ENCODE peak calls at places on chromosomes 2 and 18, in four cellular contexts. N is fibroblast of lung, X is tibial artery, L is astrocyte of the cerebellum. E is an unnamed sample.

GRCh38 chr2:142914507-142915313 is 37.2 kb downstream of the KYNU start:
- DNase-seq in N (no peak), L (no peak), X (no peak), E (no peak)

GRCh38 chr2:219308142-219309093 is 783 bp downstream of the PTPRN start:
- DNase-seq in L (no peak), N (peak; percentile 67), X (no peak), E (no peak)

GRCh38 chr2:118848381-118849225 is 1.2 kb upstream of the EN1 start:
- DNase-seq in X (no peak), L (no peak), N (no peak), E (no peak)

GRCh38 chr18:68803371-68803770 is 5.5 kb downstream of the CCDC102B start:
- DNase-seq in X (peak; percentile 77), L (peak; percentile 69), N (peak; percentile 90), E (peak; percentile 95)

GRCh38 chr2:30068067-30068466 is 78.7 kb upstream of the YPEL5 start:
- DNase-seq in X (no peak), N (no peak), L (no peak), E (no peak)

GRCh38 chr2:231780123-231780908 is 766 bp downstream of the PDE6D start:
- DNase-seq in X (no peak), N (peak; percentile 40), L (no peak), E (no peak)

GRCh38 chr18:10718809-10719208 is 193.0 kb downstream of the NAPG start:
- DNase-seq in X (no peak), L (no peak), N (no peak), E (no peak)

GRCh38 chr2:152646775-152647174 is 70.5 kb downstream of the PRPF40A start:
- DNase-seq in X (no peak), N (peak; percentile 97), L (peak; percentile 34), E (peak; percentile 92)

GRCh38 chr2:143357956-143358355 is 228.7 kb downstream of the ARHGAP15 start:
- DNase-seq in N (no peak), X (no peak), L (no peak), E (no peak)

GRCh38 chr18:57771626-57772025 is 31.5 kb downstream of the ATP8B1 start:
- DNase-seq in L (no peak), X (no peak), N (no peak), E (no peak)

GRCh38 chr2:143294068-143294467 is 164.8 kb downstream of the ARHGAP15 start:
- DNase-seq in L (no peak), N (no peak), X (no peak), E (no peak)

GRCh38 chr18:79924814-79925655 is 26.4 kb downstream of the SLC66A2 start:
- DNase-seq in L (no peak), N (no peak), X (peak; percentile 12), E (no peak)

GRCh38 chr2:68784191-68784590 is 49.6 kb downstream of the ARHGAP25 start:
- DNase-seq in L (no peak), X (no peak), N (no peak), E (no peak)

GRCh38 chr2:79373359-79374115 is 139.3 kb upstream of the CTNNA2 start:
- DNase-seq in X (no peak), N (peak; percentile 1), L (no peak), E (no peak)

GRCh38 chr2:206031162-206031784 is 54.7 kb downstream of the INO80D start:
- DNase-seq in X (no peak), L (no peak), N (peak; percentile 67), E (no peak)

GRCh38 chr2:9057939-9058761 is 54.7 kb upstream of the MBOAT2 start:
- DNase-seq in L (peak; percentile 15), X (no peak), N (peak; percentile 91), E (no peak)

GRCh38 chr2:109648041-109648527 is 33.9 kb downstream of the SOWAHC start:
- DNase-seq in N (peak; percentile 52), X (peak; percentile 38), L (no peak), E (no peak)

GRCh38 chr18:45689386-45689785 is 34.6 kb upstream of the SLC14A1 start:
- DNase-seq in L (no peak), X (no peak), N (no peak), E (no peak)

GRCh38 chr2:42421157-42421485 is 60.1 kb upstream of the COX7A2L start:
- DNase-seq in X (no peak), L (no peak), N (no peak), E (no peak)

GRCh38 chr2:1975060-1975459 is 230.7 kb upstream of the PXDN start:
- DNase-seq in L (no peak), X (no peak), N (peak; percentile 21), E (no peak)

GRCh38 chr2:37561615-37562569 is 109.5 kb downstream of the CDC42EP3 start:
- DNase-seq in X (no peak), N (peak; percentile 98), L (peak; percentile 79), E (no peak)

GRCh38 chr18:23356915-23357421 is 96.1 kb upstream of the RIOK3 start:
- DNase-seq in N (peak; percentile 93), L (peak; percentile 83), X (no peak), E (peak; percentile 73)

GRCh38 chr18:48639772-48640432 is 101.1 kb downstream of the CTIF start:
- DNase-seq in N (no peak), L (no peak), X (no peak), E (no peak)

GRCh38 chr2:219469186-219469724 is 29.4 kb upstream of the GMPPA start:
- DNase-seq in X (no peak), N (peak; percentile 81), L (no peak), E (no peak)

GRCh38 chr18:9735879-9736278 is 27.8 kb downstream of the RAB31 start:
- DNase-seq in L (no peak), X (no peak), N (no peak), E (no peak)

GRCh38 chr2:177225965-177226360 is 13.4 kb downstream of the HNRNPA3 start:
- DNase-seq in N (no peak), X (no peak), L (no peak), E (no peak)

GRCh38 chr2:233934524-233934923 is 17.4 kb downstream of the TRPM8 start:
- DNase-seq in L (no peak), X (no peak), N (no peak), E (peak; percentile 26)

GRCh38 chr2:233925402-233925801 is 8.2 kb downstream of the TRPM8 start:
- DNase-seq in X (no peak), N (no peak), L (no peak), E (no peak)

GRCh38 chr2:233928594-233929351 is 11.6 kb downstream of the TRPM8 start:
- DNase-seq in N (no peak), L (no peak), X (no peak), E (no peak)

GRCh38 chr2:233926806-233927205 is 9.6 kb downstream of the TRPM8 start:
- DNase-seq in N (peak; percentile 40), L (no peak), X (no peak), E (no peak)

GRCh38 chr2:233929352-233929843 is 12.2 kb downstream of the TRPM8 start:
- DNase-seq in N (no peak), L (no peak), X (no peak), E (no peak)
- TF ChIP-seq CTCF in N (no peak), L (no peak), X (no peak), E (no peak)

DNA sequence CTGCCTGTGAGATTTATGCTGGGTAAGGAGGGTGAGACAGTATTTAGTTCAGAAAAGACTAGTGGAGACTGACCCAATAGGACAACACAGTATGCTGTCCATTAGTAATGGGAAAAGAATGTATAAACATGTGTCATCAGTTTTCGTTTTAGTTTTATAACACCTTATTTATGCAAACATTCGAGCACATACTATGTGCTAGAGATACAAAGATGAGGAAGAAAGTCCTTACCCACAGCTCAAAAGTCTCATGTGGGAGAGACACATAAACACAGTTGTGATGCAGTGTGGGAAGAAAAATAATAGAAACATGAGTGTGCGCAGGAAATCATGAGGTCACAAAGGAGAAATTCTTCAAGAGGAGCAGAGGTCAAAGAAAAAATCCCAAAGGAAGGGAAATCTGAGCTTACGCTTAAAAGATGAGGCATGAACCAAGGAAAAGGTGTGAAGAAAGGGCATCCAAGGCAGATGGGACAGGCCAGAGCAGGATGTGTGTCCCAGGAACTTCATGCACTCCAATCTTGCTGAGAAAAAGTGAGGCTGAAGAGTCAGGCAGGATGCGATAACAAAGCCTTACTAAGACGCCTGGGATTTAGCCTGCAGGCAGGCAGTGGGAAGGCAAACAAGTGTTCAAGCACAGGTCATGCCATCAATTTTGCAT is 8.1 kb downstream of the METTL21A start:
- DNase-seq in N (peak; percentile 89), L (no peak), X (no peak), E (peak; percentile 93)
- H3K4me3 ChIP-seq in N (no peak overlapping the region), L (no peak overlapping the region), X (no peak overlapping the region), E (no peak overlapping the region)

GRCh38 chr2:33084433-33084832 is 137.7 kb downstream of the LTBP1 start:
- DNase-seq in N (no peak), L (no peak), X (no peak), E (no peak)

GRCh38 chr2:33083671-33084387 is 137.1 kb downstream of the LTBP1 start:
- DNase-seq in L (no peak), X (no peak), N (no peak), E (no peak)

GRCh38 chr2:33077841-33078240 is 131.1 kb downstream of the LTBP1 start:
- DNase-seq in X (no peak), N (no peak), L (no peak), E (no peak)

GRCh38 chr2:33085646-33086045 is 138.9 kb downstream of the LTBP1 start:
- DNase-seq in L (no peak), X (no peak), N (peak; percentile 53), E (no peak)

GRCh38 chr2:33081691-33082090 is 134.9 kb downstream of the LTBP1 start:
- DNase-seq in N (no peak), L (no peak), X (no peak), E (no peak)
- TF ChIP-seq CTCF in N (no peak), L (no peak), X (no peak), E (no peak)

GRCh38 chr2:216971632-216972031 is 111.8 kb upstream of the TNP1 start:
- DNase-seq in X (peak; percentile 70), N (no peak), L (no peak), E (no peak)

GRCh38 chr2:216970369-216970915 is 110.6 kb upstream of the TNP1 start:
- DNase-seq in L (no peak), X (peak; percentile 29), N (no peak), E (no peak)

DNA sequence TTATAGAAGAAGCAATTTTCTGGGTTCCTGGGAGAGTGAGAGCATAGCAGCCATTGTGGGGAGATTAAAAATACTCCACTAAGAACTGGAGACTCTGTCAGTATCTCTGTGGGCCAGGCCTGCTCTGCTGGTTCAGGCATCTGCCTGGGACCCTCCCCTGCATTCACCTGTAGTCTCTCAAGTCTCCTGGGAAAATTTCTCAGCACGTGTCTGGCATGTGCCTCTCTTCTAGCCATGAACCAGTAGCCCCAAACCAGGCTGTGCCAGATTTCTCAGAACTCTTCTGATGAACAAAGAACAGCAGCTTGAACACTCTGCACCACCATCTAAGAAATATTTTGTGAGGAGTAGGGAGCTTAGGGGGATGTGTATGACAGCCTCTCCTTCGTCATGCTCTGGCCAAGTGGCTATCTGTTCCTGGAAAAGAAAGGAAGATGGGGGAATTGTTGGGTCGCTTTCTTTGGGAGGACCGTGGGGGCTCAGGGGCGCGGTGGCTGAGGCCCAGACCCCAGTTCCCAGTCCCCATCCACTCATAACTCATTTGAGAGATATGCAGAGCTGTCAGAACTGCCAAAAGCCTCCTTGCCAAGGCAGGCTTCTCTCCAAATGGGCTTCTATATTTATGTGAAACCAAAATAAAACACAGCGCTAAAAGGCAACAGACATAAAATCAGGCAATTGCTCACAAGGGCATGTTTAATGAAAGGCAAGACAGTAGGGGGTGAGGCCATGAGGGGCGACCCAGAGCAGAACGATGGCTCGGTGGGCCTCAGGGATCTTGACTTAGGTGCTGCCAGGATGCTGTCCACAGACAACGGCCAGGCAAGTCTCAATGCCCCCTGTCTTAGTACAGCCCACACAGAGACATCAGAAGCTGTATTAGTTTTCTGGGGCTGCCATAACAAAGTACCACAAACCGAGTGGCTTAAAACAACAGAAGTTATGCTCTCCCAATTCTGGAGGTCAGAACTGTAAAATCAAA is 114.7 kb upstream of the TNP1 start:
- DNase-seq in X (peak; percentile 76), L (no peak), N (no peak), E (no peak)
- H3K4me3 ChIP-seq in X (no peak overlapping the region), L (no peak overlapping the region), N (no peak overlapping the region), E (no peak overlapping the region)